ENCODE peak calls at places on chromosomes 5 and 9, in six cellular contexts. One of them, this sample, is unnamed.

GRCh38 chr9:131420913-131421312 is 27.0 kb downstream of the PRRC2B start:
- DNase-seq in HCT116: no peak
- DNase-seq in GM12878: no peak
- DNase-seq in HepG2: peak; percentile 58
- DNase-seq in WTC11: no peak
- DNase-seq in H1: no peak
- DNase-seq in this sample: no peak

GRCh38 chr5:19547640-19548039 is 440.4 kb downstream of the CDH18 start:
- DNase-seq in HCT116: no peak
- DNase-seq in GM12878: no peak
- DNase-seq in HepG2: no peak
- DNase-seq in WTC11: no peak
- DNase-seq in H1: no peak
- DNase-seq in this sample: no peak

GRCh38 chr9:110659891-110660541 is 8.6 kb upstream of the MUSK start:
- DNase-seq in HCT116: no peak
- DNase-seq in GM12878: no peak
- DNase-seq in HepG2: no peak
- DNase-seq in WTC11: no peak
- DNase-seq in H1: no peak
- DNase-seq in this sample: no peak

GRCh38 chr9:137333016-137333726 is 31.1 kb upstream of the NRARP start:
- DNase-seq in HCT116: no peak
- DNase-seq in GM12878: no peak
- DNase-seq in HepG2: no peak
- DNase-seq in WTC11: no peak
- DNase-seq in H1: no peak
- DNase-seq in this sample: no peak

GRCh38 chr5:35675392-35675791 is 57.7 kb downstream of the SPEF2 start:
- DNase-seq in HCT116: no peak
- DNase-seq in GM12878: no peak
- DNase-seq in HepG2: no peak
- DNase-seq in WTC11: peak; percentile 16
- DNase-seq in H1: no peak
- DNase-seq in this sample: no peak

GRCh38 chr9:2771661-2772060 is 54.4 kb downstream of the KCNV2 start:
- DNase-seq in HCT116: no peak
- DNase-seq in GM12878: no peak
- DNase-seq in HepG2: no peak
- DNase-seq in WTC11: no peak
- DNase-seq in H1: no peak
- DNase-seq in this sample: no peak

GRCh38 chr9:20683351-20684034 is 566 bp upstream of the FOCAD start:
- DNase-seq in HCT116: peak; percentile 18
- DNase-seq in GM12878: no peak
- DNase-seq in HepG2: peak; percentile 25
- DNase-seq in WTC11: no peak
- DNase-seq in H1: no peak
- DNase-seq in this sample: no peak

GRCh38 chr5:71695561-71695960 is 23.5 kb upstream of the CARTPT start:
- DNase-seq in HCT116: no peak
- DNase-seq in GM12878: no peak
- DNase-seq in HepG2: no peak
- DNase-seq in WTC11: no peak
- DNase-seq in H1: no peak
- DNase-seq in this sample: no peak

GRCh38 chr5:141192110-141192725 is at the start of gene PCDHB10:
- DNase-seq in HCT116: peak; percentile 32
- DNase-seq in GM12878: no peak
- DNase-seq in HepG2: peak; percentile 9
- DNase-seq in WTC11: peak; percentile 89
- DNase-seq in H1: peak; percentile 92
- DNase-seq in this sample: peak; percentile 17

GRCh38 chr5:174119386-174119785 is 73.9 kb downstream of the NSG2 start:
- DNase-seq in HCT116: no peak
- DNase-seq in GM12878: no peak
- DNase-seq in HepG2: no peak
- DNase-seq in WTC11: no peak
- DNase-seq in H1: no peak
- DNase-seq in this sample: no peak

GRCh38 chr5:126403156-126403555 is 20.1 kb upstream of the GRAMD2B start:
- DNase-seq in HCT116: no peak
- DNase-seq in GM12878: no peak
- DNase-seq in HepG2: no peak
- DNase-seq in WTC11: no peak
- DNase-seq in H1: no peak
- DNase-seq in this sample: no peak

GRCh38 chr5:134784241-134784920 is 25.8 kb downstream of the DDX46 start:
- DNase-seq in HCT116: no peak
- DNase-seq in GM12878: no peak
- DNase-seq in HepG2: no peak
- DNase-seq in WTC11: no peak
- DNase-seq in H1: no peak
- DNase-seq in this sample: no peak

GRCh38 chr5:173396311-173396993 is 68.2 kb upstream of the STC2 start:
- DNase-seq in HCT116: peak; percentile 19
- DNase-seq in GM12878: no peak
- DNase-seq in HepG2: peak; percentile 9
- DNase-seq in WTC11: peak; percentile 73
- DNase-seq in H1: peak; percentile 76
- DNase-seq in this sample: peak; percentile 59

GRCh38 chr5:73591102-73591695 is 25.7 kb downstream of the UTP15 start:
- DNase-seq in HCT116: peak; percentile 83
- DNase-seq in GM12878: peak; percentile 28
- DNase-seq in HepG2: peak; percentile 79
- DNase-seq in WTC11: peak; percentile 14
- DNase-seq in H1: peak; percentile 62
- DNase-seq in this sample: peak; percentile 62

GRCh38 chr5:92962752-92963151 is 618.3 kb downstream of the NR2F1-AS1 start:
- DNase-seq in HCT116: no peak
- DNase-seq in GM12878: no peak
- DNase-seq in HepG2: peak; percentile 20
- DNase-seq in WTC11: no peak
- DNase-seq in H1: no peak
- DNase-seq in this sample: no peak

GRCh38 chr5:73617510-73618279 is 8.3 kb upstream of the ARHGEF28 start:
- DNase-seq in HCT116: no peak
- DNase-seq in GM12878: no peak
- DNase-seq in HepG2: no peak
- DNase-seq in WTC11: no peak
- DNase-seq in H1: no peak
- DNase-seq in this sample: no peak

GRCh38 chr5:81749562-81750307 is 1.2 kb downstream of the SSBP2 start:
- DNase-seq in HCT116: no peak
- DNase-seq in GM12878: peak; percentile 69
- DNase-seq in HepG2: no peak
- DNase-seq in WTC11: peak; percentile 60
- DNase-seq in H1: peak; percentile 80
- DNase-seq in this sample: peak; percentile 23

GRCh38 chr5:81751009-81751835 is at the start of gene SSBP2:
- DNase-seq in HCT116: peak; percentile 96
- DNase-seq in GM12878: peak; percentile 95
- DNase-seq in HepG2: peak; percentile 69
- DNase-seq in WTC11: peak; percentile 99
- DNase-seq in H1: peak; percentile 100
- DNase-seq in this sample: peak; percentile 91

GRCh38 chr5:81748556-81748955 is 2.3 kb downstream of the SSBP2 start:
- DNase-seq in HCT116: no peak
- DNase-seq in GM12878: no peak
- DNase-seq in HepG2: no peak
- DNase-seq in WTC11: no peak
- DNase-seq in H1: no peak
- DNase-seq in this sample: no peak

GRCh38 chr5:81750308-81751008 is 439 bp downstream of the SSBP2 start:
- DNase-seq in HCT116: no peak
- DNase-seq in GM12878: no peak
- DNase-seq in HepG2: no peak
- DNase-seq in WTC11: no peak
- DNase-seq in H1: no peak
- DNase-seq in this sample: peak; percentile 17

GRCh38 chr5:81749186-81749561 is 1.7 kb downstream of the SSBP2 start:
- DNase-seq in HCT116: no peak
- DNase-seq in GM12878: no peak
- DNase-seq in HepG2: no peak
- DNase-seq in WTC11: no peak
- DNase-seq in H1: no peak
- DNase-seq in this sample: no peak
- TF ChIP-seq SP1 in HCT116: no peak
- TF ChIP-seq SP1 in GM12878: no peak
- TF ChIP-seq SP1 in HepG2: no peak
- TF ChIP-seq SP1 in WTC11: no peak
- TF ChIP-seq SP1 in H1: no peak
- TF ChIP-seq SP1 in this sample: no peak

GRCh38 chr9:129999123-129999510 is 43.9 kb downstream of the FNBP1 start:
- DNase-seq in HCT116: no peak
- DNase-seq in GM12878: no peak
- DNase-seq in HepG2: no peak
- DNase-seq in WTC11: no peak
- DNase-seq in H1: no peak
- DNase-seq in this sample: no peak

GRCh38 chr9:130001185-130001584 is 41.8 kb downstream of the FNBP1 start:
- DNase-seq in HCT116: no peak
- DNase-seq in GM12878: no peak
- DNase-seq in HepG2: no peak
- DNase-seq in WTC11: no peak
- DNase-seq in H1: no peak
- DNase-seq in this sample: no peak

GRCh38 chr9:129996161-129996849 is 46.7 kb downstream of the FNBP1 start:
- DNase-seq in HCT116: no peak
- DNase-seq in GM12878: no peak
- DNase-seq in HepG2: no peak
- DNase-seq in WTC11: no peak
- DNase-seq in H1: no peak
- DNase-seq in this sample: no peak

GRCh38 chr9:129995409-129996160 is 47.4 kb downstream of the FNBP1 start:
- DNase-seq in HCT116: no peak
- DNase-seq in GM12878: no peak
- DNase-seq in HepG2: no peak
- DNase-seq in WTC11: no peak
- DNase-seq in H1: no peak
- DNase-seq in this sample: no peak

GRCh38 chr9:129998491-129999122 is 44.4 kb downstream of the FNBP1 start:
- DNase-seq in HCT116: no peak
- DNase-seq in GM12878: no peak
- DNase-seq in HepG2: no peak
- DNase-seq in WTC11: no peak
- DNase-seq in H1: no peak
- DNase-seq in this sample: no peak
- TF ChIP-seq SP1 in HCT116: no peak
- TF ChIP-seq SP1 in GM12878: no peak
- TF ChIP-seq SP1 in HepG2: no peak
- TF ChIP-seq SP1 in WTC11: no peak
- TF ChIP-seq SP1 in H1: no peak
- TF ChIP-seq SP1 in this sample: no peak

DNA sequence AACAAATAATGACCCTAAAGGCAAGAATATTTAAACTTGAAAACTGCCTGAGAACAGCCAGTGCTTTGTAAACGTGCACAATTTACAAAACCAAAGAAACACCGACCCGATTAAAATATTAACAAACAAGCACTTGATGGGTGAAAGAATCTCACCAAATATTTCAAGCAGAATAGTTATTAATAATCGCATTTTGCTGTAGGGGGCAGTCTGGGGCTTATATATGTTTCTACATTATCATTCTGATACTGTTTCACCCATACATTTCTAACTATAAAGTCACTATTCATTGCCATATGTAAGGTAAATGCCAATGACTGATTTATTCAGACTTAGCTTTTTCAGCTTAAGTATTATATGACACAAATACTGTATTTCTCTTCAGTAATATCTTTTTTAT is 37.7 kb downstream of the UBAP2 start:
- DNase-seq in HCT116: peak; percentile 8
- DNase-seq in GM12878: no peak
- DNase-seq in HepG2: peak; percentile 3
- DNase-seq in WTC11: no peak
- DNase-seq in H1: no peak
- DNase-seq in this sample: no peak
- TF ChIP-seq SP1 in HCT116: no peak
- TF ChIP-seq SP1 in GM12878: no peak
- TF ChIP-seq SP1 in HepG2: no peak
- TF ChIP-seq SP1 in WTC11: no peak
- TF ChIP-seq SP1 in H1: no peak
- TF ChIP-seq SP1 in this sample: no peak

GRCh38 chr5:179222246-179223017 is 122.8 kb downstream of the ADAMTS2 start:
- DNase-seq in HCT116: no peak
- DNase-seq in GM12878: no peak
- DNase-seq in HepG2: no peak
- DNase-seq in WTC11: no peak
- DNase-seq in H1: no peak
- DNase-seq in this sample: no peak

GRCh38 chr5:179219661-179220620 is 125.3 kb downstream of the ADAMTS2 start:
- DNase-seq in HCT116: no peak
- DNase-seq in GM12878: no peak
- DNase-seq in HepG2: no peak
- DNase-seq in WTC11: no peak
- DNase-seq in H1: no peak
- DNase-seq in this sample: no peak

GRCh38 chr5:179221877-179222220 is 123.4 kb downstream of the ADAMTS2 start:
- DNase-seq in HCT116: no peak
- DNase-seq in GM12878: no peak
- DNase-seq in HepG2: no peak
- DNase-seq in WTC11: no peak
- DNase-seq in H1: no peak
- DNase-seq in this sample: no peak

GRCh38 chr5:179221196-179221876 is 123.9 kb downstream of the ADAMTS2 start:
- DNase-seq in HCT116: no peak
- DNase-seq in GM12878: no peak
- DNase-seq in HepG2: no peak
- DNase-seq in WTC11: no peak
- DNase-seq in H1: no peak
- DNase-seq in this sample: no peak

GRCh38 chr5:179220716-179221115 is 124.5 kb downstream of the ADAMTS2 start:
- DNase-seq in HCT116: no peak
- DNase-seq in GM12878: no peak
- DNase-seq in HepG2: no peak
- DNase-seq in WTC11: no peak
- DNase-seq in H1: no peak
- DNase-seq in this sample: no peak
- TF ChIP-seq SP1 in HCT116: no peak
- TF ChIP-seq SP1 in GM12878: no peak
- TF ChIP-seq SP1 in HepG2: no peak
- TF ChIP-seq SP1 in WTC11: no peak
- TF ChIP-seq SP1 in H1: no peak
- TF ChIP-seq SP1 in this sample: no peak

DNA sequence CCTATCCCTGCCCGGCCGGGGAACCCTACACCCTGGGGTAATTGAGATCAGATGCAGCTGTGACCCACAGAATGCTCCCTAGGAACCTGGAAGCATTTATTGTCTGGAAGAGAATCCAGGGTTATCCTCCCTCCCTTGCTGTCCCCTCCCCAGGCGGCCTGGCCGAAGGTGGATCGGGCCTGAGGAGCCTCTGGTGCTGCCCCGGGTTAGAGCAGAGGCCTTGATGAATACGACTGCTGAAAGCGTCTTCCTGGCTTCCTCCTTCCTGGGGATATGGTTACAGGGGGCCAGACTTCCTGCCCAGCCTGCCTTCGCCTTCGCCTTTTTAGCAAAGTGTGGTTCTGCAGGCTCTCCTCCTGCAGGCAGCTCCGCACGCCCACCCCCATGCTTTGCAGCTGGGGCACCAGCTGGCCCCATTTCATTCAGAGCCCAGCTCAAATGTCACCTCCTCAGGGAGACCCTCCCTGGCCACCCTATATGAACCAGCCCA is 22.5 kb upstream of the PTGS1 start:
- DNase-seq in HCT116: no peak
- DNase-seq in GM12878: no peak
- DNase-seq in HepG2: no peak
- DNase-seq in WTC11: no peak
- DNase-seq in H1: no peak
- DNase-seq in this sample: no peak
- TF ChIP-seq SP1 in HCT116: no peak
- TF ChIP-seq SP1 in GM12878: no peak
- TF ChIP-seq SP1 in HepG2: no peak
- TF ChIP-seq SP1 in WTC11: no peak
- TF ChIP-seq SP1 in H1: no peak
- TF ChIP-seq SP1 in this sample: no peak